ENCODE peak calls at places on chromosomes 4 and X, in ten cellular contexts. D, I, W, R, V, A, U, L, E and N are unnamed samples.

GRCh38 chrX:42821803-42822443 is 44.0 kb upstream of the PPP1R2C start:
- DNase-seq in W (no peak), I (no peak), D (no peak), U (no peak), L (no peak), E (no peak), V (no peak), R (no peak), A (no peak), N (no peak)

GRCh38 chrX:53287493-53288138 is 6.2 kb upstream of the IQSEC2 start:
- DNase-seq in E (peak; percentile 4), D (peak; percentile 14), L (peak; percentile 82), R (peak; percentile 20), W (peak; percentile 80), U (peak; percentile 23), V (peak; percentile 53), I (no peak), A (no peak), N (peak; percentile 64)

GRCh38 chr4:157265281-157265680 is 44.8 kb downstream of the GRIA2 start:
- DNase-seq in I (no peak), A (no peak), R (no peak), L (no peak), W (peak; percentile 5), E (peak; percentile 40), D (no peak), V (no peak), U (no peak), N (no peak)

GRCh38 chr4:109966891-109967481 is 54.3 kb downstream of the EGF start:
- DNase-seq in W (no peak), A (no peak), I (no peak), E (no peak), L (no peak), D (no peak), V (no peak), U (no peak), R (no peak), N (no peak)

GRCh38 chr4:171203425-171203824 is 609.8 kb upstream of the GALNTL6 start:
- DNase-seq in D (no peak), L (no peak), R (peak; percentile 5), U (no peak), E (no peak), A (no peak), V (no peak), W (peak; percentile 69), I (no peak), N (no peak)

GRCh38 chrX:72094894-72095293 is 36.8 kb downstream of the RTL5 start:
- DNase-seq in L (peak; percentile 36), U (peak; percentile 44), I (peak; percentile 54), D (peak; percentile 58), E (peak; percentile 82), R (no peak), W (no peak), A (no peak), V (no peak), N (peak; percentile 32)

GRCh38 chr4:185395255-185395955 is at the start of gene LRP2BP:
- DNase-seq in R (no peak), U (no peak), E (no peak), V (no peak), A (no peak), W (peak; percentile 83), L (no peak), D (no peak), I (no peak), N (no peak)

GRCh38 chrX:16138108-16138427 is 14.7 kb downstream of the GRPR start:
- DNase-seq in E (peak; percentile 36), I (no peak), U (peak; percentile 25), W (no peak), A (no peak), D (no peak), L (no peak), R (no peak), V (no peak), N (no peak)

GRCh38 chrX:107677501-107677901 is 49.2 kb downstream of the PRPS1 start:
- DNase-seq in L (no peak), W (no peak), A (no peak), I (no peak), D (no peak), E (peak; percentile 29), U (peak; percentile 60), R (no peak), V (no peak), N (no peak)